ENCODE peak calls at places on chromosomes 2 and 18, in four cellular contexts. T is A549, L is aorta, O is neuronal stem cell. U is an unnamed sample.

GRCh38 chr2:102114851-102115497 is 27.6 kb upstream of the IL1R1 start:
- DNase-seq in T (no peak), L (no peak), O (no peak), U (no peak)

GRCh38 chr2:191521608-191522208 is 156.2 kb upstream of the NABP1 start:
- DNase-seq in T (peak; percentile 51), L (no peak), O (no peak), U (no peak)

GRCh38 chr18:22900558-22901183 is 32.5 kb upstream of the RBBP8 start:
- DNase-seq in T (no peak), L (no peak), O (no peak), U (no peak)

GRCh38 chr2:32715981-32716380 is 88.1 kb downstream of the TTC27 start:
- DNase-seq in T (no peak), L (no peak), O (no peak), U (no peak)

GRCh38 chr2:25276569-25277465 is 64.9 kb downstream of the DNMT3A start:
- DNase-seq in T (no peak), L (peak; percentile 93), O (no peak), U (peak; percentile 72)

GRCh38 chr2:53787255-53787910 is 539 bp downstream of the ERLEC1 start:
- DNase-seq in T (peak; percentile 9), L (no peak), O (no peak), U (no peak)

GRCh38 chr2:239750929-239751718 is 274.0 kb downstream of the NDUFA10 start:
- DNase-seq in T (no peak), L (peak; percentile 74), O (no peak), U (no peak)

GRCh38 chr2:197647961-197648690 is 27.3 kb downstream of the RFTN2 start:
- DNase-seq in T (no peak), L (no peak), O (no peak), U (no peak)

GRCh38 chr18:6682437-6683111 is 46.9 kb upstream of the ARHGAP28 start:
- DNase-seq in T (no peak), L (no peak), O (no peak), U (no peak)

GRCh38 chr2:106566050-106566449 is 78.9 kb downstream of the CD8B2 start:
- DNase-seq in T (no peak), L (peak; percentile 81), O (no peak), U (no peak)

GRCh38 chr2:34003795-34004194 is 404.7 kb upstream of the FAM98A start:
- DNase-seq in T (no peak), L (no peak), O (no peak), U (no peak)

GRCh38 chr2:203126971-203127370 is 111.8 kb upstream of the CYP20A1 start:
- DNase-seq in T (no peak), L (no peak), O (no peak), U (no peak)

GRCh38 chr2:17538844-17539554 is 1.5 kb upstream of the VSNL1 start:
- DNase-seq in T (peak; percentile 39), L (peak; percentile 83), O (peak; percentile 76), U (peak; percentile 77)

GRCh38 chr2:149994057-149994728 is 406.6 kb upstream of the MMADHC start:
- DNase-seq in T (peak; percentile 65), L (no peak), O (no peak), U (no peak)

GRCh38 chr2:240433973-240434727 is 1.3 kb upstream of the GPC1 start:
- DNase-seq in T (peak; percentile 84), L (peak; percentile 88), O (no peak), U (peak; percentile 72)

GRCh38 chr2:20578266-20578894 is 72.5 kb downstream of the HS1BP3 start:
- DNase-seq in T (no peak), L (peak; percentile 67), O (no peak), U (no peak)

GRCh38 chr18:23887493-23887892 is 127.1 kb upstream of the TTC39C start:
- DNase-seq in T (no peak), L (no peak), O (no peak), U (no peak)

GRCh38 chr2:224520064-224520463 is 65.1 kb downstream of the CUL3 start:
- DNase-seq in T (peak; percentile 17), L (no peak), O (no peak), U (no peak)

GRCh38 chr2:204177977-204178522 is 241.5 kb downstream of the ICOS start:
- DNase-seq in T (peak; percentile 16), L (peak; percentile 74), O (peak; percentile 35), U (peak; percentile 72)

GRCh38 chr2:134137182-134137595 is 116.7 kb upstream of the MGAT5 start:
- DNase-seq in T (no peak), L (peak; percentile 79), O (no peak), U (no peak)

GRCh38 chr18:59921384-59921891 is 21.6 kb downstream of the PMAIP1 start:
- DNase-seq in T (no peak), L (no peak), O (no peak), U (no peak)

GRCh38 chr2:25539141-25539540 is 134.2 kb downstream of the DTNB start:
- DNase-seq in T (no peak), L (no peak), O (no peak), U (no peak)

GRCh38 chr18:477565-477964 is 22.9 kb downstream of the COLEC12 start:
- DNase-seq in T (peak; percentile 28), L (no peak), O (no peak), U (no peak)

GRCh38 chr18:77061946-77062517 is 70.6 kb downstream of the MBP start:
- DNase-seq in T (no peak), L (peak; percentile 73), O (no peak), U (no peak)

GRCh38 chr2:138071720-138072719 is 107.7 kb downstream of the HNMT start:
- DNase-seq in T (peak; percentile 94), L (no peak), O (peak; percentile 64), U (no peak)

GRCh38 chr2:174730530-174731018 is 33.7 kb downstream of the CHRNA1 start:
- DNase-seq in T (no peak), L (no peak), O (no peak), U (no peak)
- H3K4me3 ChIP-seq in T (peak overlapping the region; percentile 51), L (no peak overlapping the region), O (no peak overlapping the region), U (no peak overlapping the region)

GRCh38 chr2:11867926-11868325 is 121.5 kb downstream of the LPIN1 start:
- DNase-seq in T (no peak), L (no peak), O (no peak), U (no peak)
- H3K4me1 ChIP-seq in T (no peaks in the 10 kb centered on the region), L (no peaks in the 10 kb centered on the region), O (peaks cover 18% of the 10 kb centered on the region), U (peaks cover 14% of the 10 kb centered on the region)

GRCh38 chr18:2970344-2970743 is 42.6 kb downstream of the LPIN2 start:
- DNase-seq in T (no peak), L (no peak), O (no peak), U (no peak)
- H3K27ac ChIP-seq in T (no peak overlapping the region), L (no peak overlapping the region), O (no peak overlapping the region), U (no peak overlapping the region)

DNA sequence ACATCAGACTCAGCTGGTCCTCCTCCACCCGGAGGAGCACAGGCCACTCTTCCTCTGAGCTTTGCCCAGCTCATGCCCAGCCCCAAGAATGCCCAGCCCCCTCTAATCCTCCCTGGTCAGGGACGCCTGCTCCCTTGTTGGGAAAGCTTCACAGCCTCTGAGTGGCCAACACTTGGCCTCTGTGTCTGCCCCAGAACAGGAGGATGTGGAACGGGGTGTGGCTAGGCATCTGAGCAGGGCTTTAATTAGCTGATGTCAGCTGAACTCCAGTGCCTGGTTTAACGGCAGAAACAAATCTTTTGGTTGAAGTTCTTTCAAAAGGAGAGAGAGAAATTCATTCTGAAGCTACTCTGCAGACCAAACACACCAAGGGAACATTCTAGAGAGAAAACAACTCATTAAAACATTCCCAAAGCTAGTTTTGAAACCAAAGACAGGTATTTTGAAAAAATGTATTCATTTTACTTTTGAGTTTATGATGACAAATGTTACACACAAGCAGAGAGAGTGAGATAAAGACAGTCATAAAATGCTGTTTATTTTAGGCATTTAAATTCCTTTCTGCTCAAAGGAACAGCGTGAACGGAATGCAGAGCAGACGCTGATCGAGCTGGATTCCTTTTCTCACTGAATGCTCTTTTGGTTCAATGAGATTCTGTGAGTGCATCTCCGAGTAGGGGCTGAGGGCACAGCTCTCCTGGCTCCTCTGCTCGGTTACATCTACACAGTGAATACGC is 63.8 kb downstream of the RTP5 start:
- DNase-seq in T (no peak), L (no peak), O (no peak), U (peak; percentile 59)
- H3K4me3 ChIP-seq in T (no peak overlapping the region), L (no peak overlapping the region), O (no peak overlapping the region), U (no peak overlapping the region)

DNA sequence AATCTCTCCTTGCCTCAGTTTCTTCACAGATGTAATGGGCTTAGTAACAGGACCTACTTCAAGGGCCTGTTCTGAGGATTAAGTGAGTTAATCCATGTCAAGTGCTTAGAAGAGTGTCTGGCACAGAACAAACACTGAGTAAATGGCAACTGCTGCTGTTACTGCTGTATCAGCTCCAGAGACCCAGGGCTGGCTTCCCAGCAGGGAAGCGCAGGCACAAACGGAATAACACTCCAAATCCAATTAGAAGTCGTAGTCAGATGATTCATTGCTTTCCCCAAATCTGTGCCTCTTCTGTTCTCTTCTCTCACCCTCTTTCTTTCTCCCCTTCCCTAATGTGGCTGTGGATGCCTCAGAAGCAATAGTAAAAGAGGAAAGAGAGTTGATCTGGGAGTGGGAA is 101.1 kb upstream of the FZD7 start:
- DNase-seq in T (no peak), L (no peak), O (no peak), U (no peak)
- H3K4me1 ChIP-seq in T (no peaks in the 10 kb centered on the region), L (no peaks in the 10 kb centered on the region), O (peaks cover 28% of the 10 kb centered on the region), U (no peaks in the 10 kb centered on the region)

GRCh38 chr18:49894827-49895226 is 81.5 kb upstream of the ACAA2 start:
- DNase-seq in T (no peak), L (no peak), O (no peak), U (no peak)

GRCh38 chr18:49892148-49892924 is 79.0 kb upstream of the ACAA2 start:
- DNase-seq in T (no peak), L (no peak), O (no peak), U (no peak)

GRCh38 chr18:49898421-49898820 is 85.1 kb upstream of the ACAA2 start:
- DNase-seq in T (peak; percentile 42), L (no peak), O (peak; percentile 86), U (peak; percentile 69)

GRCh38 chr18:49890041-49890440 is 76.7 kb upstream of the ACAA2 start:
- DNase-seq in T (no peak), L (no peak), O (no peak), U (no peak)

GRCh38 chr18:49893036-49893435 is 79.7 kb upstream of the ACAA2 start:
- DNase-seq in T (no peak), L (no peak), O (no peak), U (no peak)
- H3K27ac ChIP-seq in T (no peak overlapping the region), L (no peak overlapping the region), O (no peak overlapping the region), U (no peak overlapping the region)